ENCODE peak calls at places on chromosomes 4 and X, in six cellular contexts. T, F, O, V, Z and C are unnamed samples.

GRCh38 chr4:47623916-47624554 is 139.0 kb downstream of the ATP10D start:
- DNase-seq in T (no peak), V (no peak), F (no peak), O (no peak), Z (no peak), C (no peak)

GRCh38 chr4:139809207-139810157 is 143.9 kb downstream of the MGST2 start:
- DNase-seq in T (no peak), V (no peak), Z (no peak), O (no peak), F (no peak), C (no peak)

GRCh38 chr4:159016527-159017137 is 86.2 kb upstream of the RAPGEF2 start:
- DNase-seq in Z (no peak), F (no peak), T (no peak), O (no peak), V (no peak), C (no peak)

GRCh38 chr4:107006218-107006617 is 29.9 kb downstream of the DKK2 start:
- DNase-seq in F (no peak), T (no peak), Z (no peak), O (no peak), V (no peak), C (no peak)

GRCh38 chr4:121938282-121939092 is 13.4 kb downstream of the TRPC3 start:
- DNase-seq in Z (no peak), T (no peak), V (no peak), O (no peak), F (no peak), C (no peak)

GRCh38 chr4:105996845-105997244 is 101.6 kb downstream of the NPNT start:
- DNase-seq in T (no peak), V (no peak), F (no peak), O (no peak), Z (no peak), C (no peak)

GRCh38 chrX:72408885-72409284 is 103.2 kb upstream of the CITED1 start:
- DNase-seq in Z (no peak), V (no peak), F (no peak), O (no peak), T (no peak), C (no peak)

GRCh38 chr4:147891476-147892115 is 159.7 kb downstream of the ARHGAP10 start:
- DNase-seq in F (no peak), T (no peak), O (no peak), V (no peak), Z (no peak), C (no peak)

GRCh38 chr4:140176735-140177134 is 22.8 kb upstream of the MAML3 start:
- DNase-seq in Z (no peak), T (no peak), V (no peak), O (no peak), F (no peak), C (no peak)

GRCh38 chr4:16609170-16609758 is 289.2 kb downstream of the LDB2 start:
- DNase-seq in Z (no peak), F (no peak), V (no peak), T (no peak), O (no peak), C (no peak)

GRCh38 chrX:65731684-65732289 is 64.3 kb downstream of the MSN start:
- DNase-seq in F (no peak), O (no peak), T (no peak), V (no peak), Z (no peak), C (no peak)
- H3K27ac ChIP-seq in F (no peak), O (no peak), T (no peak), V (no peak), Z (no peak), C (no peak)

GRCh38 chr4:25351777-25352421 is 25.2 kb upstream of the ANAPC4 start:
- DNase-seq in V (no peak), O (no peak), T (no peak), F (no peak), Z (no peak), C (no peak)

GRCh38 chr4:25358515-25359275 is 18.4 kb upstream of the ANAPC4 start:
- DNase-seq in F (no peak), T (no peak), Z (no peak), V (no peak), O (peak), C (no peak)

GRCh38 chr4:25361253-25361652 is 15.8 kb upstream of the ANAPC4 start:
- DNase-seq in V (no peak), Z (no peak), O (no peak), F (no peak), T (no peak), C (no peak)

GRCh38 chr4:25350561-25350960 is 26.5 kb upstream of the ANAPC4 start:
- DNase-seq in V (no peak), F (no peak), O (no peak), T (no peak), Z (no peak), C (no peak)

DNA sequence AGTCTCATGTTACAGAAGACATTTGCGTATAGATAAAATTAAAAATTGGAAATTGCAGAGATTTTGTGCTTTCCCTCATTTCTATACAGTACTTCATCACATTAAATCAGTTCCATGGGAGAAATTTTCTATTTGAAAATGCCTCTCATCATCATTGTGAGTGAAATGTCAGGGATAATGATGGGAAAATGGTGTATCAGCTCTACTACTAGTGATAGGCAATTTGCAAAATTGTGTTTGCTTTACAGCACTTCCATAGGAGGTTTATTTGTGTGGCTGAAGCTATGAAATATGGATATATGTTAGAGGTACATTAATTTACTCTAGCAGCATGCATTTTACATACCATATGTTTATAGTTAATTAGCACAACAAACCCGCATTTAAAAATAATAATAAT is 21.0 kb upstream of the ANAPC4 start:
- DNase-seq in V (no peak), F (no peak), O (no peak), Z (no peak), T (no peak), C (no peak)
- H3K27ac ChIP-seq in V (no peak), F (no peak), O (no peak), Z (no peak), T (no peak), C (no peak)

DNA sequence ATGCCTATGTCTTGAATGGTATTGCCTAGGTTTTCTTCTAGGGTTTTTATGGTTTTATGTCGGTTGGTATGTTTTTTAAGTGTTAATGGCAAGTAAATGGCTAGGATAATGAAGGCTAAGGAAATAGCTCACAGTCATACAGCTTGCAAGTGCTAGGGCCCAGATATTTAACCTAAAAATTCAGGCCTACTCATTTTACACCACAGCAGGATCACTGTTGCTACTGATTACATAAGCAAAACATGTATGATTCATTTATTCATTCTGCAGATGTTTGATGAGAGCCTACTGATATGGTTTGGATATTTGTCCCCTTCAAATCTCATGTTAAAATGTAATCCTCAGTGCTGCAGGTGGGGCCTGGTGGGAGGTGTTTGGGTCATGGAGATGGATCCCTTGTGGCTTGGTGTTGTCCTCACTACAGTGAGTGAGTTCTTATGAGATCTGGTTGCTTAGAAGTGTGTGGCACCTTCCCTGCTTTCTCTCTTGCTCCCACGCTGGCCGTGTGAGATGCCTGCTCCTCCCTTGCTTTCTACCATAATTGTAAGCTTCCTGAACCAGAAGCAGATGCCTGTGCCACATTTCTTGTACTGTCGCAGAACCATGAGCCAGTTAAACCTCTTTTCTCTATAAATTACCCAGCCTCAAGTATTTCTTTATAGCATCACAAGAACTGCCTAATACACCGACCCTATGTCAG is 175.5 kb downstream of the MAPK10 start:
- DNase-seq in V (no peak), T (no peak), Z (no peak), O (no peak), F (no peak), C (no peak)
- H3K27ac ChIP-seq in V (no peak), T (no peak), Z (no peak), O (no peak), F (no peak), C (no peak)

GRCh38 chr4:41160856-41161255 is 53.5 kb downstream of the APBB2 start:
- DNase-seq in Z (no peak), O (no peak), T (no peak), V (no peak), F (no peak), C (no peak)
- H3K27ac ChIP-seq in Z (no peak), O (no peak), T (no peak), V (no peak), F (no peak), C (no peak)

DNA sequence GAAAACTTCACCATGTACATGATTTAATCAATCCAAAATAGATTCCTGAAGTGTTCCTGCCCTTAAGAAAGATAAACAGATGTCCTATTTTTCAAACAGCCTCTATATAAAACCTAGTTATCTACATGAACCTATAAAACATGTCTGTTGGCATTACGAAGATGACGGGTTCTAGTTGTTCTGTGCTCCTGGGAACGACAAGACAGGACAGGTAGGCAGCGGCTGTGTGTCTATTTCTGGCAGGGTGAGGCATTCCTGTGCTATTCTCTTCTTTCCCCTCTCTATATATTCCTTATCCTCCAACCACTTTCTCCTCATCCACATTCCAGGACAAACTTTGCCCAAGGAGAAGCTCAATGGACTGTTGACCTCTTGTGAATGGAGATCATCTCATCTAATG is 6.1 kb downstream of the FAT1 start:
- DNase-seq in O (no peak), F (no peak), T (no peak), V (no peak), Z (no peak), C (no peak)
- H3K27ac ChIP-seq in O (no peak), F (no peak), T (no peak), V (no peak), Z (no peak), C (no peak)

GRCh38 chr4:76533314-76533713 is 98.3 kb downstream of the SHROOM3 start:
- DNase-seq in F (no peak), V (no peak), Z (no peak), T (no peak), O (no peak), C (no peak)

GRCh38 chr4:76536381-76536689 is 101.3 kb downstream of the SHROOM3 start:
- DNase-seq in V (no peak), F (no peak), Z (no peak), O (no peak), T (no peak), C (no peak)

GRCh38 chr4:76538296-76538695 is 103.3 kb downstream of the SHROOM3 start:
- DNase-seq in V (no peak), F (no peak), Z (no peak), O (no peak), T (no peak), C (no peak)

GRCh38 chr4:76532810-76533209 is 97.8 kb downstream of the SHROOM3 start:
- DNase-seq in T (no peak), O (no peak), F (no peak), Z (no peak), V (no peak), C (no peak)

GRCh38 chr4:76535603-76536380 is 100.8 kb downstream of the SHROOM3 start:
- DNase-seq in V (no peak), Z (no peak), F (no peak), T (no peak), O (no peak), C (no peak)
- H3K27ac ChIP-seq in V (no peak), Z (no peak), F (no peak), T (no peak), O (no peak), C (no peak)